ENCODE peak calls at places on chromosomes 1 and 21, in four cellular contexts. S is prostate gland; F is CD4-positive, alpha-beta T cell; K is endothelial cell. H is an unnamed sample.

GRCh38 chr1:239719642-239720258 is 333.4 kb downstream of the CHRM3 start:
- DNase-seq in S (no peak), F (peak; percentile 53), K (peak; percentile 4), H (peak; percentile 82)

GRCh38 chr1:21631944-21632887 is 36.9 kb downstream of the RAP1GAP start:
- DNase-seq in F (no peak), S (peak; percentile 59), K (no peak), H (no peak)

GRCh38 chr1:218473527-218473926 is 128.4 kb downstream of the TGFB2 start:
- DNase-seq in K (no peak), F (no peak), S (no peak), H (no peak)

GRCh38 chr1:64811131-64811530 is 66.3 kb downstream of the RAVER2 start:
- DNase-seq in F (no peak), S (no peak), K (no peak), H (no peak)

GRCh38 chr1:18211764-18212163 is 104.2 kb downstream of the IGSF21 start:
- DNase-seq in S (no peak), K (no peak), F (no peak), H (no peak)

GRCh38 chr1:156414440-156415064 is 45.5 kb downstream of the RHBG start:
- DNase-seq in K (peak; percentile 57), F (no peak), S (no peak), H (no peak)

GRCh38 chr1:70504821-70505193 is 93.7 kb downstream of the CTH start:
- DNase-seq in K (no peak), F (no peak), S (no peak), H (no peak)

GRCh38 chr1:234743866-234744581 is 134.0 kb upstream of the IRF2BP2 start:
- DNase-seq in F (no peak), K (peak; percentile 55), S (no peak), H (no peak)

GRCh38 chr1:179969962-179970361 is 15.4 kb downstream of the CEP350 start:
- DNase-seq in F (no peak), K (no peak), S (no peak), H (no peak)

GRCh38 chr1:106232128-106232527 is 824.3 kb upstream of the PRMT6 start:
- DNase-seq in K (no peak), S (no peak), F (no peak), H (no peak)

GRCh38 chr1:89821322-89822108 is 683 bp downstream of the LRRC8D start:
- DNase-seq in K (peak; percentile 58), S (peak; percentile 8), F (peak; percentile 43), H (peak; percentile 40)

GRCh38 chr1:119713039-119713537 is 1.4 kb downstream of the PHGDH start:
- DNase-seq in K (no peak), F (no peak), S (peak; percentile 23), H (no peak)

GRCh38 chr1:51313961-51314777 is 16.2 kb downstream of the TTC39A start:
- DNase-seq in K (no peak), S (peak; percentile 78), F (no peak), H (no peak)

GRCh38 chr1:241536383-241536782 is 4.2 kb downstream of the KMO start:
- DNase-seq in F (no peak), K (no peak), S (no peak), H (no peak)

GRCh38 chr1:173224887-173225280 is 17.8 kb upstream of the TNFSF4 start:
- DNase-seq in F (no peak), K (no peak), S (no peak), H (no peak)

GRCh38 chr1:54835970-54836369 is 34.8 kb upstream of the TTC22 start:
- DNase-seq in S (no peak), F (no peak), K (no peak), H (no peak)

GRCh38 chr1:77831976-77832695 is 52.7 kb downstream of the MIGA1 start:
- DNase-seq in K (no peak), S (no peak), F (no peak), H (no peak)

GRCh38 chr21:16037386-16037785 is 307.6 kb downstream of the USP25 start:
- DNase-seq in S (no peak), F (no peak), K (no peak), H (no peak)

GRCh38 chr1:76949503-76949902 is 82.2 kb downstream of the ST6GALNAC5 start:
- DNase-seq in F (no peak), K (no peak), S (no peak), H (no peak)

GRCh38 chr1:159132271-159132881 is 39.0 kb upstream of the CADM3 start:
- DNase-seq in S (peak; percentile 7), K (peak; percentile 78), F (peak; percentile 57), H (peak; percentile 52)

GRCh38 chr1:38044224-38045215 is 2.1 kb downstream of the POU3F1 start:
- DNase-seq in S (no peak), K (no peak), F (no peak), H (no peak)

GRCh38 chr1:158180741-158181576 is at the start of gene CD1D:
- DNase-seq in K (peak; percentile 40), S (no peak), F (no peak), H (no peak)

GRCh38 chr1:149846600-149847466 is 52.5 kb upstream of the BOLA1 start:
- DNase-seq in S (no peak), K (no peak), F (no peak), H (no peak)

H was measured in CD8-positive, alpha-beta memory T cell.